ENCODE peak calls at places on chromosomes 13 and 19, in eight cellular contexts. One of them, this sample, is unnamed.

GRCh38 chr19:33806434-33806881 is 9.8 kb downstream of the KCTD15 start:
- DNase-seq in gastrocnemius medialis: no peak
- DNase-seq in HL-60: no peak
- DNase-seq in left lung: no peak
- DNase-seq in AG04449: no peak
- DNase-seq in neural crest cell: no peak
- DNase-seq in AG04450: no peak
- DNase-seq in H9: no peak
- DNase-seq in this sample: no peak

GRCh38 chr19:29687244-29687896 is 22.1 kb downstream of the PLEKHF1 start:
- DNase-seq in gastrocnemius medialis: peak
- DNase-seq in AG04450: peak
- DNase-seq in H9: no peak
- DNase-seq in AG04449: peak
- DNase-seq in left lung: peak
- DNase-seq in HL-60: peak
- DNase-seq in neural crest cell: no peak
- DNase-seq in this sample: peak

GRCh38 chr19:38500450-38500849 is 67.0 kb downstream of the RYR1 start:
- DNase-seq in H9: no peak
- DNase-seq in neural crest cell: no peak
- DNase-seq in AG04450: no peak
- DNase-seq in AG04449: no peak
- DNase-seq in left lung: no peak
- DNase-seq in gastrocnemius medialis: no peak
- DNase-seq in HL-60: no peak
- DNase-seq in this sample: no peak

GRCh38 chr19:1324792-1325567 is 39.3 kb downstream of the EFNA2 start:
- DNase-seq in H9: no peak
- DNase-seq in AG04449: no peak
- DNase-seq in neural crest cell: no peak
- DNase-seq in gastrocnemius medialis: no peak
- DNase-seq in AG04450: peak
- DNase-seq in HL-60: peak
- DNase-seq in left lung: peak
- DNase-seq in this sample: peak

GRCh38 chr19:963401-964022 is 20.6 kb upstream of the WDR18 start:
- DNase-seq in HL-60: no peak
- DNase-seq in neural crest cell: no peak
- DNase-seq in AG04449: no peak
- DNase-seq in gastrocnemius medialis: no peak
- DNase-seq in H9: no peak
- DNase-seq in AG04450: no peak
- DNase-seq in left lung: no peak
- DNase-seq in this sample: no peak

GRCh38 chr13:29707876-29708543 is 112.5 kb upstream of the SLC7A1 start:
- DNase-seq in neural crest cell: no peak
- DNase-seq in AG04450: peak
- DNase-seq in H9: peak
- DNase-seq in left lung: no peak
- DNase-seq in HL-60: peak
- DNase-seq in AG04449: no peak
- DNase-seq in gastrocnemius medialis: no peak
- DNase-seq in this sample: no peak

GRCh38 chr19:12994701-12995595 is at the start of gene NFIX:
- DNase-seq in AG04449: no peak
- DNase-seq in gastrocnemius medialis: peak
- DNase-seq in HL-60: peak
- DNase-seq in neural crest cell: no peak
- DNase-seq in left lung: peak
- DNase-seq in AG04450: no peak
- DNase-seq in H9: no peak
- DNase-seq in this sample: peak

GRCh38 chr13:111486801-111487200 is 166.4 kb downstream of the TEX29 start:
- DNase-seq in gastrocnemius medialis: no peak
- DNase-seq in left lung: no peak
- DNase-seq in neural crest cell: no peak
- DNase-seq in AG04449: no peak
- DNase-seq in HL-60: no peak
- DNase-seq in H9: no peak
- DNase-seq in AG04450: no peak
- DNase-seq in this sample: no peak

GRCh38 chr13:109737606-109738005 is 48.8 kb downstream of the IRS2 start:
- DNase-seq in HL-60: no peak
- DNase-seq in H9: no peak
- DNase-seq in AG04450: no peak
- DNase-seq in gastrocnemius medialis: no peak
- DNase-seq in AG04449: no peak
- DNase-seq in neural crest cell: no peak
- DNase-seq in left lung: no peak
- DNase-seq in this sample: no peak

DNA sequence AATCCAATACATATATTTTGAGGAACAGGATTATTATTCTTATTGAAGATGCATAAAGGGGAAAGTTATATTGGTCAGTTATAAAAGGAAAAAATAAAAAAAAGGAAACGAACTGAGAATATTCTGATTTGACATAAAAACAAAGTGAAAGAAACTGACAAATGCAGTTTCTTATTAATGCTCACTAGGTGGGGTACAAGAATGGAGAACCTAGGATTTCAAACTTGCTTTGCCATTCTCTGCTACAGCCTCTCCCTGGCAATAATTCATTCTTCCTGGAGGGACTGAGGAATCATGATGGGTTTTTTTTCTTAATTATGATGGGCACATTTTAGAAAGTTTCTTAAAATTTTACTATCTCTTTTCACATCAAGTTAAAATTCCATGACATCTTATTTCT is 154.9 kb downstream of the PCDH9 start:
- DNase-seq in neural crest cell: no peak
- DNase-seq in left lung: no peak
- DNase-seq in H9: no peak
- DNase-seq in AG04450: no peak
- DNase-seq in HL-60: no peak
- DNase-seq in gastrocnemius medialis: no peak
- DNase-seq in AG04449: no peak
- DNase-seq in this sample: no peak
- TF ChIP-seq CTCF in neural crest cell: peak
- TF ChIP-seq CTCF in left lung: no peak
- TF ChIP-seq CTCF in H9: peak
- TF ChIP-seq CTCF in AG04450: peak
- TF ChIP-seq CTCF in HL-60: no peak
- TF ChIP-seq CTCF in gastrocnemius medialis: no peak
- TF ChIP-seq CTCF in AG04449: no peak
- TF ChIP-seq CTCF in this sample: no peak

GRCh38 chr19:50549927-50550593 is 18.2 kb downstream of the LRRC4B start:
- DNase-seq in AG04449: no peak
- DNase-seq in HL-60: no peak
- DNase-seq in H9: no peak
- DNase-seq in gastrocnemius medialis: no peak
- DNase-seq in neural crest cell: no peak
- DNase-seq in AG04450: no peak
- DNase-seq in left lung: no peak
- DNase-seq in this sample: no peak

GRCh38 chr19:50551713-50552187 is 16.5 kb downstream of the LRRC4B start:
- DNase-seq in HL-60: no peak
- DNase-seq in H9: no peak
- DNase-seq in neural crest cell: no peak
- DNase-seq in gastrocnemius medialis: no peak
- DNase-seq in left lung: no peak
- DNase-seq in AG04450: no peak
- DNase-seq in AG04449: no peak
- DNase-seq in this sample: no peak

GRCh38 chr19:50552540-50552939 is 15.7 kb downstream of the LRRC4B start:
- DNase-seq in HL-60: no peak
- DNase-seq in H9: no peak
- DNase-seq in neural crest cell: no peak
- DNase-seq in AG04450: no peak
- DNase-seq in AG04449: no peak
- DNase-seq in left lung: no peak
- DNase-seq in gastrocnemius medialis: no peak
- DNase-seq in this sample: no peak

GRCh38 chr19:50550594-50550966 is 17.7 kb downstream of the LRRC4B start:
- DNase-seq in H9: no peak
- DNase-seq in HL-60: no peak
- DNase-seq in neural crest cell: no peak
- DNase-seq in AG04449: no peak
- DNase-seq in gastrocnemius medialis: no peak
- DNase-seq in left lung: no peak
- DNase-seq in AG04450: no peak
- DNase-seq in this sample: no peak

GRCh38 chr19:50551034-50551712 is 17.1 kb downstream of the LRRC4B start:
- DNase-seq in gastrocnemius medialis: no peak
- DNase-seq in H9: no peak
- DNase-seq in AG04450: no peak
- DNase-seq in AG04449: no peak
- DNase-seq in HL-60: no peak
- DNase-seq in left lung: no peak
- DNase-seq in neural crest cell: no peak
- DNase-seq in this sample: no peak
- TF ChIP-seq CTCF in gastrocnemius medialis: no peak
- TF ChIP-seq CTCF in H9: no peak
- TF ChIP-seq CTCF in AG04450: no peak
- TF ChIP-seq CTCF in AG04449: no peak
- TF ChIP-seq CTCF in HL-60: no peak
- TF ChIP-seq CTCF in left lung: no peak
- TF ChIP-seq CTCF in neural crest cell: no peak
- TF ChIP-seq CTCF in this sample: no peak

GRCh38 chr19:43526884-43527859 is at the start of gene ETHE1:
- DNase-seq in neural crest cell: peak
- DNase-seq in AG04450: no peak
- DNase-seq in left lung: peak
- DNase-seq in HL-60: peak
- DNase-seq in H9: peak
- DNase-seq in AG04449: no peak
- DNase-seq in gastrocnemius medialis: peak
- DNase-seq in this sample: peak
- TF ChIP-seq CTCF in neural crest cell: peak
- TF ChIP-seq CTCF in AG04450: no peak
- TF ChIP-seq CTCF in left lung: no peak
- TF ChIP-seq CTCF in HL-60: no peak
- TF ChIP-seq CTCF in H9: no peak
- TF ChIP-seq CTCF in AG04449: no peak
- TF ChIP-seq CTCF in gastrocnemius medialis: no peak
- TF ChIP-seq CTCF in this sample: no peak

GRCh38 chr19:54606891-54607781 is 13.7 kb downstream of the LILRA1 start:
- DNase-seq in gastrocnemius medialis: no peak
- DNase-seq in AG04450: no peak
- DNase-seq in left lung: no peak
- DNase-seq in HL-60: no peak
- DNase-seq in neural crest cell: no peak
- DNase-seq in AG04449: no peak
- DNase-seq in H9: no peak
- DNase-seq in this sample: peak
- TF ChIP-seq CTCF in gastrocnemius medialis: no peak
- TF ChIP-seq CTCF in AG04450: no peak
- TF ChIP-seq CTCF in left lung: no peak
- TF ChIP-seq CTCF in HL-60: no peak
- TF ChIP-seq CTCF in neural crest cell: no peak
- TF ChIP-seq CTCF in AG04449: no peak
- TF ChIP-seq CTCF in H9: no peak
- TF ChIP-seq CTCF in this sample: no peak

GRCh38 chr19:50047686-50048085 is 21.9 kb downstream of the ZNF473 start:
- DNase-seq in left lung: no peak
- DNase-seq in HL-60: no peak
- DNase-seq in AG04450: no peak
- DNase-seq in H9: no peak
- DNase-seq in AG04449: no peak
- DNase-seq in neural crest cell: no peak
- DNase-seq in gastrocnemius medialis: no peak
- DNase-seq in this sample: no peak
- TF ChIP-seq CTCF in left lung: no peak
- TF ChIP-seq CTCF in HL-60: no peak
- TF ChIP-seq CTCF in AG04450: no peak
- TF ChIP-seq CTCF in H9: no peak
- TF ChIP-seq CTCF in AG04449: no peak
- TF ChIP-seq CTCF in neural crest cell: no peak
- TF ChIP-seq CTCF in gastrocnemius medialis: no peak
- TF ChIP-seq CTCF in this sample: no peak

GRCh38 chr13:33917135-33917534 is 99.2 kb downstream of the RFC3 start:
- DNase-seq in gastrocnemius medialis: no peak
- DNase-seq in AG04450: no peak
- DNase-seq in neural crest cell: no peak
- DNase-seq in AG04449: no peak
- DNase-seq in HL-60: no peak
- DNase-seq in H9: no peak
- DNase-seq in left lung: no peak
- DNase-seq in this sample: no peak

GRCh38 chr13:33918199-33918932 is 100.4 kb downstream of the RFC3 start:
- DNase-seq in HL-60: peak
- DNase-seq in AG04449: no peak
- DNase-seq in AG04450: no peak
- DNase-seq in left lung: peak
- DNase-seq in neural crest cell: no peak
- DNase-seq in H9: no peak
- DNase-seq in gastrocnemius medialis: no peak
- DNase-seq in this sample: no peak
- TF ChIP-seq CTCF in HL-60: no peak
- TF ChIP-seq CTCF in AG04449: no peak
- TF ChIP-seq CTCF in AG04450: no peak
- TF ChIP-seq CTCF in left lung: no peak
- TF ChIP-seq CTCF in neural crest cell: no peak
- TF ChIP-seq CTCF in H9: no peak
- TF ChIP-seq CTCF in gastrocnemius medialis: no peak
- TF ChIP-seq CTCF in this sample: no peak

This sample was measured in lower leg skin.